ENCODE peak calls at places on chromosomes 4 and X, in nine cellular contexts. Z is NCI-H82, Q is Right ventricle myocardium inferior, O is H54, P is activated T-helper 1 cell treated with Interleukin-2 at 50 U/mL for 16 hours, E is caudate nucleus, X is brain microvascular endothelial cell, G is left ventricle myocardium superior, C is activated T-cell treated with anti-CD3 and anti-CD28 coated beads for 1 hour. Y is an unnamed sample.

GRCh38 chr4:173433447-173433846 is 34.5 kb upstream of the SCRG1 start:
- DNase-seq in Z (no peak), Q (no peak), O (no peak), P (no peak), E (no peak), X (no peak), G (no peak), C (no peak), Y (no peak)

GRCh38 chr4:124903995-124904722 is 191.6 kb upstream of the ANKRD50 start:
- DNase-seq in Z (peak; percentile 28), Q (no peak), O (peak; percentile 0), P (no peak), E (no peak), X (peak; percentile 54), G (no peak), C (no peak), Y (no peak)

GRCh38 chr4:127781303-127782024 is 658 bp upstream of the HSPA4L start:
- DNase-seq in Z (no peak), Q (peak; percentile 53), O (peak; percentile 17), P (peak; percentile 0), E (peak; percentile 42), X (no peak), G (peak; percentile 79), C (no peak), Y (no peak)

GRCh38 chrX:127877358-127877757 is 174.8 kb downstream of the ACTRT1 start:
- DNase-seq in Z (peak; percentile 1), Q (no peak), O (no peak), P (no peak), E (no peak), X (no peak), G (no peak), C (no peak), Y (no peak)

GRCh38 chr4:30416547-30416946 is 303.6 kb upstream of the PCDH7 start:
- DNase-seq in Z (no peak), Q (no peak), O (no peak), P (no peak), E (no peak), X (no peak), G (no peak), C (no peak), Y (no peak)

GRCh38 chrX:69104756-69105434 is 60.4 kb downstream of the PJA1 start:
- DNase-seq in Z (no peak), Q (no peak), O (no peak), P (no peak), E (no peak), X (no peak), G (no peak), C (no peak), Y (no peak)

GRCh38 chr4:111127842-111128241 is 505.0 kb upstream of the PITX2 start:
- DNase-seq in Z (no peak), Q (no peak), O (no peak), P (no peak), E (no peak), X (no peak), G (no peak), C (no peak), Y (no peak)

GRCh38 chr4:172786039-172786792 is 382.4 kb upstream of the GALNT7 start:
- DNase-seq in Z (no peak), Q (peak; percentile 64), O (no peak), P (no peak), E (no peak), X (no peak), G (no peak), C (no peak), Y (no peak)

GRCh38 chr4:112130903-112131302 is 14.4 kb upstream of the FAM241A start:
- DNase-seq in Z (no peak), Q (no peak), O (no peak), P (no peak), E (no peak), X (no peak), G (no peak), C (no peak), Y (no peak)

GRCh38 chr4:10115657-10116624 is 658 bp downstream of the WDR1 start:
- DNase-seq in Z (peak; percentile 63), Q (peak; percentile 83), O (no peak), P (peak; percentile 64), E (no peak), X (no peak), G (peak; percentile 72), C (peak; percentile 63), Y (peak; percentile 9)

GRCh38 chr4:158810487-158811215 is 41.8 kb downstream of the FNIP2 start:
- DNase-seq in Z (peak; percentile 47), Q (no peak), O (peak; percentile 26), P (no peak), E (no peak), X (peak; percentile 98), G (peak; percentile 61), C (no peak), Y (no peak)

GRCh38 chr4:165204462-165204830 is 2.9 kb upstream of the KLHL2 start:
- DNase-seq in Z (no peak), Q (no peak), O (no peak), P (no peak), E (no peak), X (peak; percentile 27), G (no peak), C (no peak), Y (no peak)

GRCh38 chrX:30735839-30736238 is 82.6 kb downstream of the GK start:
- DNase-seq in Z (peak; percentile 84), Q (no peak), O (peak; percentile 2), P (peak; percentile 34), E (no peak), X (peak; percentile 61), G (no peak), C (peak; percentile 63), Y (peak; percentile 75)

GRCh38 chrX:107750263-107750662 is 25.3 kb downstream of the TSC22D3 start:
- DNase-seq in Z (no peak), Q (no peak), O (no peak), P (no peak), E (no peak), X (no peak), G (no peak), C (no peak), Y (no peak)

GRCh38 chr4:149896428-149896827 is 80.8 kb upstream of the IQCM start:
- DNase-seq in Z (peak; percentile 48), Q (no peak), O (no peak), P (no peak), E (no peak), X (peak; percentile 38), G (no peak), C (no peak), Y (no peak)

GRCh38 chr4:117324851-117325491 is 239.6 kb upstream of the TRAM1L1 start:
- DNase-seq in Z (no peak), Q (no peak), O (no peak), P (no peak), E (no peak), X (peak; percentile 87), G (no peak), C (no peak), Y (no peak)

GRCh38 chr4:58981828-58982227 is 1871.6 kb upstream of the IGFBP7 start:
- DNase-seq in Z (no peak), Q (no peak), O (no peak), P (no peak), E (no peak), X (no peak), G (no peak), C (no peak), Y (no peak)

GRCh38 chr4:153679476-153679875 is 4.6 kb upstream of the TLR2 start:
- DNase-seq in Z (no peak), Q (no peak), O (no peak), P (no peak), E (no peak), X (no peak), G (no peak), C (no peak), Y (no peak)

GRCh38 chr4:54525602-54526001 is 132.2 kb upstream of the KIT start:
- DNase-seq in Z (no peak), Q (no peak), O (peak; percentile 30), P (no peak), E (no peak), X (peak; percentile 97), G (no peak), C (no peak), Y (no peak)

GRCh38 chrX:23514082-23514481 is 153.2 kb upstream of the PRDX4 start:
- DNase-seq in Z (no peak), Q (no peak), O (no peak), P (no peak), E (no peak), X (no peak), G (no peak), C (no peak), Y (no peak)

GRCh38 chrX:44906041-44906440 is 33.1 kb downstream of the KDM6A start:
- DNase-seq in Z (no peak), Q (no peak), O (no peak), P (no peak), E (no peak), X (no peak), G (no peak), C (no peak), Y (no peak)

GRCh38 chr4:41319553-41319952 is 62.8 kb downstream of the UCHL1 start:
- DNase-seq in Z (no peak), Q (no peak), O (no peak), P (no peak), E (no peak), X (no peak), G (no peak), C (no peak), Y (no peak)

GRCh38 chr4:30903493-30903892 is 183.3 kb downstream of the PCDH7 start:
- DNase-seq in Z (no peak), Q (no peak), O (no peak), P (no peak), E (no peak), X (no peak), G (no peak), C (no peak), Y (no peak)

GRCh38 chr4:160370046-160370445 is 1267.2 kb downstream of the RAPGEF2 start:
- DNase-seq in Z (no peak), Q (no peak), O (no peak), P (no peak), E (no peak), X (no peak), G (no peak), C (no peak), Y (no peak)

GRCh38 chr4:146370841-146371240 is 150.9 kb downstream of the SLC10A7 start:
- DNase-seq in Z (no peak), Q (no peak), O (no peak), P (no peak), E (no peak), X (peak; percentile 48), G (no peak), C (no peak), Y (no peak)

GRCh38 chr4:129429566-129430339 is 333.8 kb downstream of the C4orf33 start:
- DNase-seq in Z (peak; percentile 11), Q (no peak), O (no peak), P (no peak), E (no peak), X (no peak), G (no peak), C (no peak), Y (no peak)

GRCh38 chr4:40548256-40548655 is 81.4 kb downstream of the RBM47 start:
- DNase-seq in Z (no peak), Q (no peak), O (no peak), P (no peak), E (no peak), X (peak; percentile 22), G (no peak), C (no peak), Y (no peak)